ENCODE peak calls at places on chromosomes 12 and 14, in six cellular contexts. One of them, this sample, is unnamed.

GRCh38 chr12:132474237-132474741 is 15.7 kb upstream of the FBRSL1 start:
- DNase-seq in MCF 10A: no peak
- DNase-seq in WTC11: no peak
- DNase-seq in HFF-Myc: no peak
- DNase-seq in brain microvascular endothelial cell: no peak
- DNase-seq in fibroblast of villous mesenchyme: no peak
- DNase-seq in this sample: no peak

GRCh38 chr12:55696796-55697462 is 10.8 kb downstream of the ITGA7 start:
- DNase-seq in MCF 10A: no peak
- DNase-seq in WTC11: no peak
- DNase-seq in HFF-Myc: no peak
- DNase-seq in brain microvascular endothelial cell: no peak
- DNase-seq in fibroblast of villous mesenchyme: no peak
- DNase-seq in this sample: no peak

GRCh38 chr12:6603095-6603567 is 4.0 kb downstream of the CHD4 start:
- DNase-seq in MCF 10A: peak
- DNase-seq in WTC11: no peak
- DNase-seq in HFF-Myc: no peak
- DNase-seq in brain microvascular endothelial cell: no peak
- DNase-seq in fibroblast of villous mesenchyme: peak
- DNase-seq in this sample: no peak

GRCh38 chr14:59465570-59466150 is 480 bp upstream of the GPR135 start:
- DNase-seq in MCF 10A: no peak
- DNase-seq in WTC11: no peak
- DNase-seq in HFF-Myc: no peak
- DNase-seq in brain microvascular endothelial cell: no peak
- DNase-seq in fibroblast of villous mesenchyme: no peak
- DNase-seq in this sample: no peak

GRCh38 chr12:38350342-38351181 is 34.0 kb downstream of the ALG10B start:
- DNase-seq in MCF 10A: no peak
- DNase-seq in WTC11: no peak
- DNase-seq in HFF-Myc: no peak
- DNase-seq in brain microvascular endothelial cell: no peak
- DNase-seq in fibroblast of villous mesenchyme: no peak
- DNase-seq in this sample: no peak

GRCh38 chr14:59297070-59297766 is 108.8 kb downstream of the DAAM1 start:
- DNase-seq in MCF 10A: no peak
- DNase-seq in WTC11: no peak
- DNase-seq in HFF-Myc: no peak
- DNase-seq in brain microvascular endothelial cell: no peak
- DNase-seq in fibroblast of villous mesenchyme: peak
- DNase-seq in this sample: no peak

GRCh38 chr14:75985618-75986438 is at the start of gene IFT43:
- DNase-seq in MCF 10A: peak
- DNase-seq in WTC11: peak
- DNase-seq in HFF-Myc: no peak
- DNase-seq in brain microvascular endothelial cell: peak
- DNase-seq in fibroblast of villous mesenchyme: peak
- DNase-seq in this sample: peak

GRCh38 chr14:104425763-104426691 is 153.5 kb upstream of the C14orf180 start:
- DNase-seq in MCF 10A: no peak
- DNase-seq in WTC11: no peak
- DNase-seq in HFF-Myc: no peak
- DNase-seq in brain microvascular endothelial cell: no peak
- DNase-seq in fibroblast of villous mesenchyme: no peak
- DNase-seq in this sample: no peak

GRCh38 chr12:5665615-5666014 is 233.7 kb downstream of the NTF3 start:
- DNase-seq in MCF 10A: no peak
- DNase-seq in WTC11: no peak
- DNase-seq in HFF-Myc: no peak
- DNase-seq in brain microvascular endothelial cell: peak
- DNase-seq in fibroblast of villous mesenchyme: no peak
- DNase-seq in this sample: no peak

GRCh38 chr14:76884853-76885276 is 58.7 kb downstream of the LRRC74A start:
- DNase-seq in MCF 10A: no peak
- DNase-seq in WTC11: peak
- DNase-seq in HFF-Myc: no peak
- DNase-seq in brain microvascular endothelial cell: no peak
- DNase-seq in fibroblast of villous mesenchyme: no peak
- DNase-seq in this sample: no peak

GRCh38 chr12:33825986-33826602 is 196.2 kb upstream of the ALG10 start:
- DNase-seq in MCF 10A: no peak
- DNase-seq in WTC11: no peak
- DNase-seq in HFF-Myc: no peak
- DNase-seq in brain microvascular endothelial cell: no peak
- DNase-seq in fibroblast of villous mesenchyme: no peak
- DNase-seq in this sample: no peak

GRCh38 chr12:19959353-19959752 is 409.0 kb upstream of the PDE3A start:
- DNase-seq in MCF 10A: no peak
- DNase-seq in WTC11: no peak
- DNase-seq in HFF-Myc: no peak
- DNase-seq in brain microvascular endothelial cell: no peak
- DNase-seq in fibroblast of villous mesenchyme: no peak
- DNase-seq in this sample: no peak

GRCh38 chr12:55847033-55847432 is 4.3 kb upstream of the MMP19 start:
- DNase-seq in MCF 10A: peak
- DNase-seq in WTC11: no peak
- DNase-seq in HFF-Myc: peak
- DNase-seq in brain microvascular endothelial cell: peak
- DNase-seq in fibroblast of villous mesenchyme: peak
- DNase-seq in this sample: no peak

GRCh38 chr12:31772685-31773222 is 43.9 kb upstream of the AMN1 start:
- DNase-seq in MCF 10A: no peak
- DNase-seq in WTC11: no peak
- DNase-seq in HFF-Myc: no peak
- DNase-seq in brain microvascular endothelial cell: no peak
- DNase-seq in fibroblast of villous mesenchyme: no peak
- DNase-seq in this sample: no peak

GRCh38 chr12:95663525-95663924 is 112.2 kb upstream of the USP44 start:
- DNase-seq in MCF 10A: no peak
- DNase-seq in WTC11: no peak
- DNase-seq in HFF-Myc: no peak
- DNase-seq in brain microvascular endothelial cell: no peak
- DNase-seq in fibroblast of villous mesenchyme: peak
- DNase-seq in this sample: no peak

GRCh38 chr14:104844306-104845032 is 20.6 kb upstream of the CEP170B start:
- DNase-seq in MCF 10A: no peak
- DNase-seq in WTC11: peak
- DNase-seq in HFF-Myc: no peak
- DNase-seq in brain microvascular endothelial cell: no peak
- DNase-seq in fibroblast of villous mesenchyme: no peak
- DNase-seq in this sample: no peak

GRCh38 chr12:1920436-1920835 is 2.0 kb upstream of the CACNA2D4 start:
- DNase-seq in MCF 10A: no peak
- DNase-seq in WTC11: no peak
- DNase-seq in HFF-Myc: no peak
- DNase-seq in brain microvascular endothelial cell: no peak
- DNase-seq in fibroblast of villous mesenchyme: no peak
- DNase-seq in this sample: no peak

GRCh38 chr14:50013198-50013918 is 103.0 kb downstream of the VCPKMT start:
- DNase-seq in MCF 10A: no peak
- DNase-seq in WTC11: no peak
- DNase-seq in HFF-Myc: no peak
- DNase-seq in brain microvascular endothelial cell: no peak
- DNase-seq in fibroblast of villous mesenchyme: no peak
- DNase-seq in this sample: no peak

GRCh38 chr14:105050551-105050897 is 14.7 kb downstream of the GPR132 start:
- DNase-seq in MCF 10A: peak
- DNase-seq in WTC11: no peak
- DNase-seq in HFF-Myc: no peak
- DNase-seq in brain microvascular endothelial cell: no peak
- DNase-seq in fibroblast of villous mesenchyme: peak
- DNase-seq in this sample: peak

GRCh38 chr14:77544571-77544970 is 46.0 kb upstream of the ISM2 start:
- DNase-seq in MCF 10A: no peak
- DNase-seq in WTC11: no peak
- DNase-seq in HFF-Myc: no peak
- DNase-seq in brain microvascular endothelial cell: no peak
- DNase-seq in fibroblast of villous mesenchyme: no peak
- DNase-seq in this sample: no peak

GRCh38 chr14:86574778-86575129 is 1044.8 kb downstream of the FLRT2 start:
- DNase-seq in MCF 10A: no peak
- DNase-seq in WTC11: no peak
- DNase-seq in HFF-Myc: no peak
- DNase-seq in brain microvascular endothelial cell: no peak
- DNase-seq in fibroblast of villous mesenchyme: no peak
- DNase-seq in this sample: no peak

GRCh38 chr12:73863541-73863940 is 674.1 kb upstream of the ATXN7L3B start:
- DNase-seq in MCF 10A: peak
- DNase-seq in WTC11: no peak
- DNase-seq in HFF-Myc: no peak
- DNase-seq in brain microvascular endothelial cell: peak
- DNase-seq in fibroblast of villous mesenchyme: no peak
- DNase-seq in this sample: no peak

GRCh38 chr14:39243831-39244230 is 10.1 kb downstream of the MIA2 start:
- DNase-seq in MCF 10A: no peak
- DNase-seq in WTC11: no peak
- DNase-seq in HFF-Myc: no peak
- DNase-seq in brain microvascular endothelial cell: no peak
- DNase-seq in fibroblast of villous mesenchyme: no peak
- DNase-seq in this sample: no peak

GRCh38 chr14:70361893-70362292 is 2.4 kb upstream of the COX16 start:
- DNase-seq in MCF 10A: no peak
- DNase-seq in WTC11: no peak
- DNase-seq in HFF-Myc: no peak
- DNase-seq in brain microvascular endothelial cell: no peak
- DNase-seq in fibroblast of villous mesenchyme: no peak
- DNase-seq in this sample: no peak

GRCh38 chr14:54189358-54190354 is 207.2 kb upstream of the CDKN3 start:
- DNase-seq in MCF 10A: peak
- DNase-seq in WTC11: no peak
- DNase-seq in HFF-Myc: peak
- DNase-seq in brain microvascular endothelial cell: peak
- DNase-seq in fibroblast of villous mesenchyme: no peak
- DNase-seq in this sample: no peak

GRCh38 chr12:102513739-102514138 is 33.4 kb upstream of the IGF1 start:
- DNase-seq in MCF 10A: no peak
- DNase-seq in WTC11: no peak
- DNase-seq in HFF-Myc: no peak
- DNase-seq in brain microvascular endothelial cell: no peak
- DNase-seq in fibroblast of villous mesenchyme: no peak
- DNase-seq in this sample: no peak

GRCh38 chr14:104982548-104983230 is 2.9 kb upstream of the CLBA1 start:
- DNase-seq in MCF 10A: peak
- DNase-seq in WTC11: no peak
- DNase-seq in HFF-Myc: no peak
- DNase-seq in brain microvascular endothelial cell: no peak
- DNase-seq in fibroblast of villous mesenchyme: no peak
- DNase-seq in this sample: peak

GRCh38 chr14:75982724-75983358 is 1.0 kb upstream of the TGFB3 start:
- DNase-seq in MCF 10A: peak
- DNase-seq in WTC11: no peak
- DNase-seq in HFF-Myc: no peak
- DNase-seq in brain microvascular endothelial cell: peak
- DNase-seq in fibroblast of villous mesenchyme: peak
- DNase-seq in this sample: peak

GRCh38 chr12:123471374-123472068 is 13.6 kb downstream of the SNRNP35 start:
- DNase-seq in MCF 10A: peak
- DNase-seq in WTC11: no peak
- DNase-seq in HFF-Myc: peak
- DNase-seq in brain microvascular endothelial cell: peak
- DNase-seq in fibroblast of villous mesenchyme: peak
- DNase-seq in this sample: no peak

DNA sequence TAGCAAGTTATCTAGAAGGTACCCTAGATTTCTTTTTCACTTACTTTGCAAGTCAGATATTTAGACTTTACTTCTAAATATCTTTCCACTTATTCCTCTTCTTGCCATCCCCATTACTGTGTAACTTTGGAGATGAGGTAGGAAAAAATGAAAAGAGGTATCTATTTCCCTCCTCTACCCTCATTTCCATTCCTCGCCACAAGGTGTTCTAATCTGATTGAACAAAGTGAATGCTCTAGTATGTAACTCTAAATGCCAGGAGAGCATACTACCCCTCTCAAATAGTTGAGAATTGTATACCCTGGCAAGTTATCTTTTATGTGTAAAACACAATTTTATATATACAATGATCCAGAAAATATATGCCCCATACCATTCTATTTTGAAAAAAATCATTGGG is 1.7 kb upstream of the LDHB start:
- DNase-seq in MCF 10A: peak
- DNase-seq in WTC11: no peak
- DNase-seq in HFF-Myc: no peak
- DNase-seq in brain microvascular endothelial cell: no peak
- DNase-seq in fibroblast of villous mesenchyme: no peak
- DNase-seq in this sample: no peak
- TF ChIP-seq CTCF in MCF 10A: no peak
- TF ChIP-seq CTCF in WTC11: no peak
- TF ChIP-seq CTCF in HFF-Myc: no peak
- TF ChIP-seq CTCF in brain microvascular endothelial cell: no peak
- TF ChIP-seq CTCF in fibroblast of villous mesenchyme: no peak
- TF ChIP-seq CTCF in this sample: no peak

GRCh38 chr12:131005161-131006035 is 51.7 kb downstream of the ADGRD1 start:
- DNase-seq in MCF 10A: no peak
- DNase-seq in WTC11: no peak
- DNase-seq in HFF-Myc: no peak
- DNase-seq in brain microvascular endothelial cell: no peak
- DNase-seq in fibroblast of villous mesenchyme: no peak
- DNase-seq in this sample: no peak
- TF ChIP-seq CTCF in MCF 10A: peak
- TF ChIP-seq CTCF in WTC11: no peak
- TF ChIP-seq CTCF in HFF-Myc: no peak
- TF ChIP-seq CTCF in brain microvascular endothelial cell: no peak
- TF ChIP-seq CTCF in fibroblast of villous mesenchyme: no peak
- TF ChIP-seq CTCF in this sample: no peak

GRCh38 chr12:69239922-69240624 is 704 bp downstream of the CPSF6 start:
- DNase-seq in MCF 10A: peak
- DNase-seq in WTC11: peak
- DNase-seq in HFF-Myc: no peak
- DNase-seq in brain microvascular endothelial cell: peak
- DNase-seq in fibroblast of villous mesenchyme: peak
- DNase-seq in this sample: peak

GRCh38 chr12:69238589-69239285 is 632 bp upstream of the CPSF6 start:
- DNase-seq in MCF 10A: no peak
- DNase-seq in WTC11: no peak
- DNase-seq in HFF-Myc: no peak
- DNase-seq in brain microvascular endothelial cell: no peak
- DNase-seq in fibroblast of villous mesenchyme: no peak
- DNase-seq in this sample: no peak

GRCh38 chr12:69241444-69242092 is 2.2 kb downstream of the CPSF6 start:
- DNase-seq in MCF 10A: peak
- DNase-seq in WTC11: no peak
- DNase-seq in HFF-Myc: no peak
- DNase-seq in brain microvascular endothelial cell: no peak
- DNase-seq in fibroblast of villous mesenchyme: no peak
- DNase-seq in this sample: no peak

GRCh38 chr12:69239286-69239921 is at the start of gene CPSF6:
- DNase-seq in MCF 10A: peak
- DNase-seq in WTC11: peak
- DNase-seq in HFF-Myc: peak
- DNase-seq in brain microvascular endothelial cell: peak
- DNase-seq in fibroblast of villous mesenchyme: peak
- DNase-seq in this sample: peak

GRCh38 chr12:69240625-69240984 is 1.2 kb downstream of the CPSF6 start:
- DNase-seq in MCF 10A: peak
- DNase-seq in WTC11: no peak
- DNase-seq in HFF-Myc: no peak
- DNase-seq in brain microvascular endothelial cell: no peak
- DNase-seq in fibroblast of villous mesenchyme: peak
- DNase-seq in this sample: no peak
- TF ChIP-seq CTCF in MCF 10A: no peak
- TF ChIP-seq CTCF in WTC11: no peak
- TF ChIP-seq CTCF in HFF-Myc: no peak
- TF ChIP-seq CTCF in brain microvascular endothelial cell: no peak
- TF ChIP-seq CTCF in fibroblast of villous mesenchyme: no peak
- TF ChIP-seq CTCF in this sample: no peak

GRCh38 chr14:91155626-91156089 is 41.8 kb downstream of the DGLUCY start:
- DNase-seq in MCF 10A: no peak
- DNase-seq in WTC11: peak
- DNase-seq in HFF-Myc: no peak
- DNase-seq in brain microvascular endothelial cell: no peak
- DNase-seq in fibroblast of villous mesenchyme: no peak
- DNase-seq in this sample: no peak
- TF ChIP-seq CTCF in MCF 10A: no peak
- TF ChIP-seq CTCF in WTC11: no peak
- TF ChIP-seq CTCF in HFF-Myc: no peak
- TF ChIP-seq CTCF in brain microvascular endothelial cell: peak
- TF ChIP-seq CTCF in fibroblast of villous mesenchyme: no peak
- TF ChIP-seq CTCF in this sample: no peak